ENCODE peak calls at places on chromosomes 13 and 19, in nine cellular contexts. J is GM13977; L is tibial nerve; X is progenitor cell of endocrine pancreas; K is kidney epithelial cell; T is right lobe of liver; F is astrocyte; M is CD4-positive, alpha-beta T cell; V is AG10803. H is an unnamed sample.
A peak's percentile ranks its signal among the peaks of the same experiment; 100 is the strongest.

GRCh38 chr19:53086949-53087348 is 16.3 kb downstream of the ZNF160 start:
- DNase-seq in J (no peak), L (no peak), X (no peak), K (no peak), T (peak; percentile 73), F (no peak), M (no peak), V (peak; percentile 23), H (no peak)

GRCh38 chr13:113451951-113452421 is 1.3 kb downstream of the ADPRHL1 start:
- DNase-seq in J (no peak), L (no peak), X (no peak), K (no peak), T (no peak), F (no peak), M (no peak), V (no peak), H (no peak)

GRCh38 chr19:29255006-29255405 is 42.1 kb upstream of the UQCRFS1 start:
- DNase-seq in J (no peak), L (no peak), X (no peak), K (no peak), T (no peak), F (no peak), M (no peak), V (no peak), H (no peak)

GRCh38 chr13:107834268-107834667 is 381.1 kb downstream of the LIG4 start:
- DNase-seq in J (no peak), L (no peak), X (no peak), K (no peak), T (no peak), F (peak; percentile 57), M (no peak), V (peak; percentile 17), H (no peak)

GRCh38 chr13:39038569-39038898 is 278 bp downstream of the NHLRC3 start:
- DNase-seq in J (peak; percentile 25), L (no peak), X (no peak), K (no peak), T (peak; percentile 48), F (peak; percentile 25), M (peak; percentile 39), V (peak; percentile 33), H (no peak)

GRCh38 chr13:29676535-29676934 is 81.0 kb upstream of the SLC7A1 start:
- DNase-seq in J (no peak), L (no peak), X (no peak), K (no peak), T (no peak), F (peak; percentile 39), M (no peak), V (peak; percentile 82), H (no peak)

GRCh38 chr13:24304620-24305019 is 4.8 kb upstream of the C1QTNF9 start:
- DNase-seq in J (no peak), L (no peak), X (no peak), K (no peak), T (no peak), F (no peak), M (no peak), V (no peak), H (no peak)

GRCh38 chr13:41621716-41622508 is 164.6 kb downstream of the RGCC start:
- DNase-seq in J (no peak), L (no peak), X (no peak), K (no peak), T (no peak), F (peak; percentile 63), M (no peak), V (peak; percentile 65), H (no peak)

GRCh38 chr19:51001495-51001894 is at the start of gene KLK8:
- DNase-seq in J (no peak), L (no peak), X (no peak), K (no peak), T (no peak), F (no peak), M (no peak), V (no peak), H (no peak)

GRCh38 chr13:110433014-110433413 is 125.9 kb downstream of the COL4A2 start:
- DNase-seq in J (no peak), L (no peak), X (no peak), K (no peak), T (no peak), F (no peak), M (no peak), V (no peak), H (no peak)

GRCh38 chr13:110580800-110581199 is 19.3 kb upstream of the RAB20 start:
- DNase-seq in J (no peak), L (no peak), X (no peak), K (no peak), T (no peak), F (no peak), M (no peak), V (peak; percentile 30), H (no peak)

GRCh38 chr19:12774588-12775555 is at the start of gene HOOK2:
- DNase-seq in J (no peak), L (peak; percentile 19), X (peak; percentile 94), K (no peak), T (peak; percentile 81), F (no peak), M (no peak), V (no peak), H (no peak)

GRCh38 chr19:29586401-29586800 is 19.7 kb upstream of the POP4 start:
- DNase-seq in J (no peak), L (no peak), X (no peak), K (no peak), T (no peak), F (no peak), M (no peak), V (peak; percentile 7), H (no peak)

GRCh38 chr13:90502143-90502542 is 845.3 kb upstream of the MIR17HG start:
- DNase-seq in J (no peak), L (no peak), X (no peak), K (no peak), T (no peak), F (no peak), M (no peak), V (no peak), H (no peak)

GRCh38 chr13:49235856-49236431 is 11.8 kb upstream of the CDADC1 start:
- DNase-seq in J (no peak), L (no peak), X (no peak), K (no peak), T (no peak), F (no peak), M (no peak), V (no peak), H (no peak)

GRCh38 chr13:110199046-110199831 is 107.7 kb downstream of the COL4A1 start:
- DNase-seq in J (no peak), L (no peak), X (no peak), K (no peak), T (no peak), F (no peak), M (no peak), V (no peak), H (no peak)

GRCh38 chr19:51903192-51903591 is 1.6 kb downstream of the ZNF649 start:
- DNase-seq in J (no peak), L (no peak), X (no peak), K (no peak), T (no peak), F (no peak), M (no peak), V (no peak), H (no peak)

GRCh38 chr19:41922220-41922576 is 6.1 kb downstream of the ERFL start:
- DNase-seq in J (no peak), L (no peak), X (no peak), K (no peak), T (no peak), F (no peak), M (no peak), V (no peak), H (no peak)

GRCh38 chr13:33487575-33488243 is 202.2 kb upstream of the STARD13 start:
- DNase-seq in J (peak; percentile 41), L (peak; percentile 32), X (no peak), K (no peak), T (no peak), F (no peak), M (no peak), V (peak; percentile 59), H (no peak)

GRCh38 chr13:22761709-22762108 is 419.1 kb upstream of the SGCG start:
- DNase-seq in J (no peak), L (no peak), X (no peak), K (no peak), T (no peak), F (no peak), M (no peak), V (no peak), H (no peak)

GRCh38 chr13:22758245-22758644 is 422.5 kb upstream of the SGCG start:
- DNase-seq in J (no peak), L (no peak), X (no peak), K (no peak), T (no peak), F (no peak), M (no peak), V (no peak), H (no peak)

DNA sequence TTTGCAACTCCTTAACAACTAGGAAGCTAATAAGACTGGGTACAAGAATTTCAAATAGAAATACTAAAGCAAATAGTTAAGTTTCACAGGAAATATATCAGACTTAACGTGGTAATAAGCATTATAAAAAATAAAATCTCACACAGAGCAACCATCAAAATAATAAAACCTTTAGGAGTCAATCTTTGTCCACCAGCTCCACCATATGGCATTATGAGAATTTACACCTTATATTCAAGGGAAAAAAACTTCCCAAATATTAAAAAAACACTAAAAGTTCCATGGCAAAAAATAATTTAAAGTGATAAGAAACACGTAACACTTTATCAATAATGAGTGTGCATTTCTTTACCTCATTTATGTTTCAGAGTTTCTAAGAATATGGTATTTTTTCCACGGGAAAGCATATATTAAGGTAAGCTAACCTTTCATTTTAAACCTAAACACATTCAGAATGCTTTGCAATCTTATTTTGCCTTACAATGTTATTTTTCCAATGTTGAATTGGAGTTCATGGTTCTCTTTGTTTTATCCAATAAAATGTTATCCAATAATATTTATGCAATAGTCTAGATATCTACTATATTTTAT is 423.2 kb upstream of the SGCG start:
- DNase-seq in J (no peak), L (no peak), X (no peak), K (no peak), T (no peak), F (no peak), M (no peak), V (peak; percentile 2), H (no peak)
- TF ChIP-seq CTCF in J (no peak), L (peak; percentile 38), X (peak; percentile 72), K (no peak), T (peak; percentile 43), F (peak; percentile 40), M (no peak), V (peak; percentile 35), H (no peak)

GRCh38 chr19:37412700-37413099 is 41.8 kb downstream of the ZNF527 start:
- DNase-seq in J (no peak), L (no peak), X (no peak), K (no peak), T (no peak), F (no peak), M (no peak), V (no peak), H (no peak)
- TF ChIP-seq CTCF in J (no peak), L (no peak), X (no peak), K (no peak), T (no peak), F (no peak), M (no peak), V (no peak), H (no peak)

GRCh38 chr19:48728882-48729645 is 9.5 kb upstream of the MAMSTR start:
- DNase-seq in J (no peak), L (no peak), X (no peak), K (no peak), T (no peak), F (no peak), M (no peak), V (peak; percentile 33), H (no peak)
- TF ChIP-seq CTCF in J (no peak), L (no peak), X (peak; percentile 32), K (no peak), T (peak; percentile 26), F (no peak), M (no peak), V (no peak), H (no peak)

GRCh38 chr13:31168166-31168565 is 6.5 kb upstream of the HSPH1 start:
- DNase-seq in J (peak; percentile 33), L (no peak), X (no peak), K (no peak), T (no peak), F (no peak), M (no peak), V (no peak), H (no peak)
- TF ChIP-seq CTCF in J (no peak), L (no peak), X (no peak), K (no peak), T (no peak), F (no peak), M (no peak), V (no peak), H (no peak)